ENCODE peak calls at places on chromosomes 2 and 18, in seven cellular contexts. One of them, this sample, is unnamed.
A peak's percentile ranks its signal among the peaks of the same experiment; 100 is the strongest.

GRCh38 chr2:13006829-13007715 is 290.3 kb downstream of the TRIB2 start:
- DNase-seq in Calu3: peak; percentile 68
- DNase-seq in neural crest cell: peak; percentile 76
- DNase-seq in WTC11: peak; percentile 70
- DNase-seq in lower lobe of right lung: no peak
- DNase-seq in nephron progenitor cell: peak; percentile 74
- DNase-seq in uterus: peak; percentile 76
- DNase-seq in this sample: peak; percentile 68

GRCh38 chr2:220279372-220279771 is 651.9 kb downstream of the SLC4A3 start:
- DNase-seq in Calu3: no peak
- DNase-seq in neural crest cell: no peak
- DNase-seq in WTC11: no peak
- DNase-seq in lower lobe of right lung: no peak
- DNase-seq in nephron progenitor cell: no peak
- DNase-seq in uterus: no peak
- DNase-seq in this sample: no peak

GRCh38 chr2:239349448-239350135 is 51.2 kb downstream of the HDAC4 start:
- DNase-seq in Calu3: no peak
- DNase-seq in neural crest cell: no peak
- DNase-seq in WTC11: no peak
- DNase-seq in lower lobe of right lung: no peak
- DNase-seq in nephron progenitor cell: no peak
- DNase-seq in uterus: peak; percentile 21
- DNase-seq in this sample: no peak

GRCh38 chr2:160491922-160492371 is 1.7 kb downstream of the RBMS1 start:
- DNase-seq in Calu3: no peak
- DNase-seq in neural crest cell: no peak
- DNase-seq in WTC11: no peak
- DNase-seq in lower lobe of right lung: no peak
- DNase-seq in nephron progenitor cell: peak; percentile 11
- DNase-seq in uterus: peak; percentile 18
- DNase-seq in this sample: no peak

GRCh38 chr2:128585706-128586105 is 267.0 kb upstream of the HS6ST1 start:
- DNase-seq in Calu3: no peak
- DNase-seq in neural crest cell: no peak
- DNase-seq in WTC11: no peak
- DNase-seq in lower lobe of right lung: no peak
- DNase-seq in nephron progenitor cell: no peak
- DNase-seq in uterus: no peak
- DNase-seq in this sample: no peak

GRCh38 chr18:79147014-79147413 is 77.8 kb downstream of the ATP9B start:
- DNase-seq in Calu3: no peak
- DNase-seq in neural crest cell: no peak
- DNase-seq in WTC11: no peak
- DNase-seq in lower lobe of right lung: no peak
- DNase-seq in nephron progenitor cell: no peak
- DNase-seq in uterus: no peak
- DNase-seq in this sample: no peak

GRCh38 chr18:8706545-8706980 is 1.2 kb downstream of the MTCL1 start:
- DNase-seq in Calu3: peak; percentile 16
- DNase-seq in neural crest cell: no peak
- DNase-seq in WTC11: peak; percentile 21
- DNase-seq in lower lobe of right lung: no peak
- DNase-seq in nephron progenitor cell: no peak
- DNase-seq in uterus: no peak
- DNase-seq in this sample: peak; percentile 8

GRCh38 chr18:62386616-62387015 is 61.5 kb downstream of the TNFRSF11A start:
- DNase-seq in Calu3: no peak
- DNase-seq in neural crest cell: no peak
- DNase-seq in WTC11: no peak
- DNase-seq in lower lobe of right lung: no peak
- DNase-seq in nephron progenitor cell: no peak
- DNase-seq in uterus: no peak
- DNase-seq in this sample: no peak

GRCh38 chr2:7748717-7749415 is 831.7 kb downstream of the RNF144A start:
- DNase-seq in Calu3: no peak
- DNase-seq in neural crest cell: no peak
- DNase-seq in WTC11: no peak
- DNase-seq in lower lobe of right lung: no peak
- DNase-seq in nephron progenitor cell: no peak
- DNase-seq in uterus: no peak
- DNase-seq in this sample: peak; percentile 66

GRCh38 chr2:46942143-46942526 is 26.5 kb upstream of the MCFD2 start:
- DNase-seq in Calu3: peak; percentile 25
- DNase-seq in neural crest cell: no peak
- DNase-seq in WTC11: no peak
- DNase-seq in lower lobe of right lung: peak; percentile 76
- DNase-seq in nephron progenitor cell: no peak
- DNase-seq in uterus: no peak
- DNase-seq in this sample: peak; percentile 84

GRCh38 chr2:143205106-143205764 is 76.0 kb downstream of the ARHGAP15 start:
- DNase-seq in Calu3: no peak
- DNase-seq in neural crest cell: no peak
- DNase-seq in WTC11: no peak
- DNase-seq in lower lobe of right lung: no peak
- DNase-seq in nephron progenitor cell: no peak
- DNase-seq in uterus: no peak
- DNase-seq in this sample: no peak

GRCh38 chr2:62036229-62036628 is 130.8 kb downstream of the COMMD1 start:
- DNase-seq in Calu3: no peak
- DNase-seq in neural crest cell: no peak
- DNase-seq in WTC11: no peak
- DNase-seq in lower lobe of right lung: no peak
- DNase-seq in nephron progenitor cell: no peak
- DNase-seq in uterus: no peak
- DNase-seq in this sample: no peak

GRCh38 chr2:8223731-8224678 is 457.9 kb upstream of the ID2 start:
- DNase-seq in Calu3: no peak
- DNase-seq in neural crest cell: no peak
- DNase-seq in WTC11: no peak
- DNase-seq in lower lobe of right lung: no peak
- DNase-seq in nephron progenitor cell: no peak
- DNase-seq in uterus: no peak
- DNase-seq in this sample: no peak

DNA sequence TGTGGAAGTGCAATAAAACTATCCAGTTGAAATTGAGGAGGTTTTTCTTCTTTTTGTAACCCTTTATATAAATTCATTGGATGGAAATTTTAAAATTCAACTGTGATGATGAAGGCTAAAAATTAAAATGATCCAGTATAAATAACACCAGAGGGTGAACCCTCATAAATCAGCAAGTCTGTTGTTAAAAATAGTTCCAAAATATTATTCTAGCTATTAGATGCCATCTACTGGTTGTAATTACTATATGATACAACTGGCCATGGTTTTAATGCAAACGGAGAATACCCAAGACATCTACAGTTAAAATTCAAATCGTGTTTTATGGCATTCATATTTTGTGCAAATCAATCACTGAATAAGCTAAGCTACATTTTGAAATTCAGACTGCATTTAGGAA is 53.8 kb downstream of the TMEM200C start:
- DNase-seq in Calu3: no peak
- DNase-seq in neural crest cell: no peak
- DNase-seq in WTC11: no peak
- DNase-seq in lower lobe of right lung: no peak
- DNase-seq in nephron progenitor cell: no peak
- DNase-seq in uterus: no peak
- DNase-seq in this sample: no peak
- TF ChIP-seq CTCF in Calu3: no peak
- TF ChIP-seq CTCF in neural crest cell: peak; percentile 50
- TF ChIP-seq CTCF in WTC11: no peak
- TF ChIP-seq CTCF in lower lobe of right lung: peak; percentile 28
- TF ChIP-seq CTCF in nephron progenitor cell: no peak
- TF ChIP-seq CTCF in uterus: no peak
- TF ChIP-seq CTCF in this sample: no peak

DNA sequence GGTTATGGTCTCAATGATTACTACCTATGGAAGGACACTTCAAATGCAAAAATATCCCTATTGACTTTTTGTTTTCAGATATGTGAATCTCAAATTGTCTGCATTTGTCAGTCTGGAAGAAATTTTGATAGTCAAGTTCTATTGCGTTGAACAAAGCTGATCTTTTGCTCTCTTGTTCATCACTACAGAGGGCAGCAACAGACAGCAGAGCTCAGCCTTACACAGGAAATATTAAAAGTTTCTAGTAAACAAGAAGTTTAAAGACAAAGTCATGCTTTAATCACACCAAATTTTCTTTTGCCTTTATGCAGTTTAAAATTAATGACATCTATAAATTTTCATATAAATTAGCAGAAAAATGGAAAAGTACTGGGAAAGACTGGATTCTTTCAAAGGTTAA is 617.5 kb downstream of the NR4A2 start:
- DNase-seq in Calu3: no peak
- DNase-seq in neural crest cell: no peak
- DNase-seq in WTC11: no peak
- DNase-seq in lower lobe of right lung: no peak
- DNase-seq in nephron progenitor cell: no peak
- DNase-seq in uterus: no peak
- DNase-seq in this sample: no peak
- TF ChIP-seq CTCF in Calu3: no peak
- TF ChIP-seq CTCF in neural crest cell: no peak
- TF ChIP-seq CTCF in WTC11: no peak
- TF ChIP-seq CTCF in lower lobe of right lung: no peak
- TF ChIP-seq CTCF in nephron progenitor cell: no peak
- TF ChIP-seq CTCF in uterus: no peak
- TF ChIP-seq CTCF in this sample: no peak

GRCh38 chr2:184119920-184120820 is 478.2 kb upstream of the ZNF804A start:
- DNase-seq in Calu3: no peak
- DNase-seq in neural crest cell: no peak
- DNase-seq in WTC11: no peak
- DNase-seq in lower lobe of right lung: no peak
- DNase-seq in nephron progenitor cell: no peak
- DNase-seq in uterus: no peak
- DNase-seq in this sample: no peak

GRCh38 chr2:184125867-184126266 is 472.5 kb upstream of the ZNF804A start:
- DNase-seq in Calu3: no peak
- DNase-seq in neural crest cell: no peak
- DNase-seq in WTC11: no peak
- DNase-seq in lower lobe of right lung: no peak
- DNase-seq in nephron progenitor cell: no peak
- DNase-seq in uterus: no peak
- DNase-seq in this sample: no peak
- TF ChIP-seq CTCF in Calu3: no peak
- TF ChIP-seq CTCF in neural crest cell: no peak
- TF ChIP-seq CTCF in WTC11: no peak
- TF ChIP-seq CTCF in lower lobe of right lung: no peak
- TF ChIP-seq CTCF in nephron progenitor cell: no peak
- TF ChIP-seq CTCF in uterus: no peak
- TF ChIP-seq CTCF in this sample: no peak

GRCh38 chr2:90207454-90208058 is 1516.1 kb downstream of the RPIA start:
- DNase-seq in Calu3: peak; percentile 12
- DNase-seq in neural crest cell: no peak
- DNase-seq in WTC11: no peak
- DNase-seq in lower lobe of right lung: no peak
- DNase-seq in nephron progenitor cell: no peak
- DNase-seq in uterus: no peak
- DNase-seq in this sample: no peak
- TF ChIP-seq CTCF in Calu3: no peak
- TF ChIP-seq CTCF in neural crest cell: no peak
- TF ChIP-seq CTCF in WTC11: no peak
- TF ChIP-seq CTCF in lower lobe of right lung: peak; percentile 38
- TF ChIP-seq CTCF in nephron progenitor cell: no peak
- TF ChIP-seq CTCF in uterus: no peak
- TF ChIP-seq CTCF in this sample: peak; percentile 23

DNA sequence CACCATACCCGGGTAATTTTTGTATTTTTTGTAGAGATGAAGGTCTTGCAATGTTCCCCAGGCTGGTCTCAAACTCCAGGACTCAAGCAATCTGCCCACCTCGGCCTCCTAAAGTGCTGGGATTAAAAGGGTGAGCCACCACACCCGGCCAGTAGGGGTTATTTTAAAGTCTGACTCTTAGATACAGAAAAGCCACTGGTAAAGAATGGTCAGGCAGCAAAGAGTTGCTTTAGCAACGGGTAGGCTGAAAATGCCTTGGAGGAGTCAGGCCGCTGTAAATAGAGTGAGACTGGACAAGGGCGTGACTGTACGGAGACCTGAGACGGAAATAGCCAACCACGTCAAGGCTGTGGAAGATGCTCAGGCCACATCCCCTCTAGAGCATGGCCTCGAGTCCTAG is 54.2 kb downstream of the ACKR3 start:
- DNase-seq in Calu3: no peak
- DNase-seq in neural crest cell: no peak
- DNase-seq in WTC11: no peak
- DNase-seq in lower lobe of right lung: no peak
- DNase-seq in nephron progenitor cell: no peak
- DNase-seq in uterus: no peak
- DNase-seq in this sample: no peak
- TF ChIP-seq CTCF in Calu3: no peak
- TF ChIP-seq CTCF in neural crest cell: no peak
- TF ChIP-seq CTCF in WTC11: no peak
- TF ChIP-seq CTCF in lower lobe of right lung: no peak
- TF ChIP-seq CTCF in nephron progenitor cell: no peak
- TF ChIP-seq CTCF in uterus: no peak
- TF ChIP-seq CTCF in this sample: no peak

DNA sequence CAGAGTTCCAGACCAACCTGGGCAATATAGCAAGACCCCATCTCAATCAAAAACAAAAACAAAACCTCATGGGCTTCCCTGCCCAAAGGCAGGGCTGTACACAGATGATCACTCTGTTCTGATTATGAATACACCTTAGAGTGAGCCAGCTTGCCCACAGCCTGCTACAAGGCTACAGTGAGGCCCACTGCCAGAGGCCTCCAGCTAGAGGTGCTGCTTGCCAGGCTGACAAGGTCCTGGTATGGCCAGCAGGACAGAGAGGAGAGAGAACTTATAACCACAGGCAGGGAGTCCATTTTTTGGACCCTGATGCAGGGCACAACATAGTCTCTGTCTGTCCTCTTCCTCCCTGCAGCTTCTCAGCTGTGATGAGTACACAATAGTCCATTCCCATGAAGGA is 41.5 kb downstream of the KANSL3 start:
- DNase-seq in Calu3: no peak
- DNase-seq in neural crest cell: no peak
- DNase-seq in WTC11: no peak
- DNase-seq in lower lobe of right lung: no peak
- DNase-seq in nephron progenitor cell: no peak
- DNase-seq in uterus: no peak
- DNase-seq in this sample: no peak
- TF ChIP-seq CTCF in Calu3: no peak
- TF ChIP-seq CTCF in neural crest cell: no peak
- TF ChIP-seq CTCF in WTC11: no peak
- TF ChIP-seq CTCF in lower lobe of right lung: no peak
- TF ChIP-seq CTCF in nephron progenitor cell: no peak
- TF ChIP-seq CTCF in uterus: no peak
- TF ChIP-seq CTCF in this sample: no peak

GRCh38 chr2:36918307-36918706 is 48.0 kb downstream of the STRN start:
- DNase-seq in Calu3: no peak
- DNase-seq in neural crest cell: no peak
- DNase-seq in WTC11: no peak
- DNase-seq in lower lobe of right lung: no peak
- DNase-seq in nephron progenitor cell: no peak
- DNase-seq in uterus: no peak
- DNase-seq in this sample: no peak
- TF ChIP-seq CTCF in Calu3: no peak
- TF ChIP-seq CTCF in neural crest cell: peak; percentile 56
- TF ChIP-seq CTCF in WTC11: no peak
- TF ChIP-seq CTCF in lower lobe of right lung: peak; percentile 13
- TF ChIP-seq CTCF in nephron progenitor cell: peak; percentile 25
- TF ChIP-seq CTCF in uterus: no peak
- TF ChIP-seq CTCF in this sample: peak; percentile 20

This sample was measured in activated CD8-positive, alpha-beta T cell treated with anti-CD3 and anti-CD28 coated beads for 36 hours.